ENCODE peak calls at places on chromosomes 2 and 18, in ten cellular contexts. F, G, E, T, K, Y, C, I, V and B are unnamed samples.

GRCh38 chr18:48787523-48788151 is 163.1 kb downstream of the SMAD7 start:
- DNase-seq in F (no peak), G (no peak), E (no peak), T (no peak), K (peak), Y (peak), C (no peak), I (no peak), V (no peak), B (no peak)

GRCh38 chr2:140786585-140786984 is 1344.2 kb downstream of the LRP1B start:
- DNase-seq in F (peak), G (no peak), E (no peak), T (no peak), K (no peak), Y (no peak), C (no peak), I (peak), V (no peak), B (no peak)

GRCh38 chr2:43112155-43112554 is 114.3 kb downstream of the ZFP36L2 start:
- DNase-seq in F (no peak), G (no peak), E (no peak), T (no peak), K (no peak), Y (no peak), C (no peak), I (no peak), V (no peak), B (no peak)

GRCh38 chr2:152335016-152335850 is at the start of gene FMNL2:
- DNase-seq in F (peak), G (no peak), E (peak), T (peak), K (peak), Y (peak), C (peak), I (peak), V (peak), B (no peak)

GRCh38 chr2:112754562-112754961 is 9.8 kb downstream of the CKAP2L start:
- DNase-seq in F (no peak), G (no peak), E (no peak), T (no peak), K (no peak), Y (no peak), C (no peak), I (no peak), V (no peak), B (no peak)

GRCh38 chr2:159828736-159829135 is 30.7 kb upstream of the CD302 start:
- DNase-seq in F (no peak), G (no peak), E (no peak), T (no peak), K (no peak), Y (no peak), C (no peak), I (no peak), V (no peak), B (no peak)

GRCh38 chr2:102355526-102356380 is at the start of gene IL18R1:
- DNase-seq in F (peak), G (peak), E (peak), T (no peak), K (peak), Y (peak), C (no peak), I (peak), V (peak), B (no peak)

GRCh38 chr2:134119117-134119671 is 134.7 kb upstream of the MGAT5 start:
- DNase-seq in F (no peak), G (no peak), E (no peak), T (no peak), K (no peak), Y (no peak), C (no peak), I (no peak), V (no peak), B (no peak)

GRCh38 chr2:216696751-216697560 is 1.6 kb upstream of the IGFBP5 start:
- DNase-seq in F (peak), G (no peak), E (no peak), T (no peak), K (no peak), Y (peak), C (no peak), I (no peak), V (no peak), B (no peak)

GRCh38 chr2:26401739-26402541 is at the start of gene DRC1:
- DNase-seq in F (peak), G (no peak), E (peak), T (no peak), K (peak), Y (peak), C (peak), I (peak), V (no peak), B (peak)

GRCh38 chr2:149129433-149129832 is 90.9 kb downstream of the LYPD6B start:
- DNase-seq in F (no peak), G (no peak), E (no peak), T (no peak), K (no peak), Y (no peak), C (no peak), I (no peak), V (no peak), B (no peak)

GRCh38 chr2:64846175-64846574 is 143.0 kb upstream of the SLC1A4 start:
- DNase-seq in F (no peak), G (no peak), E (no peak), T (no peak), K (no peak), Y (no peak), C (no peak), I (no peak), V (no peak), B (no peak)

GRCh38 chr18:5391427-5391826 is 95.9 kb upstream of the ZBTB14 start:
- DNase-seq in F (no peak), G (no peak), E (no peak), T (no peak), K (no peak), Y (no peak), C (no peak), I (no peak), V (no peak), B (no peak)

GRCh38 chr2:10216677-10217498 is 85.8 kb upstream of the HPCAL1 start:
- DNase-seq in F (no peak), G (no peak), E (no peak), T (no peak), K (no peak), Y (no peak), C (no peak), I (no peak), V (no peak), B (no peak)

GRCh38 chr18:55310863-55311262 is 277.1 kb downstream of the TCF4 start:
- DNase-seq in F (no peak), G (no peak), E (no peak), T (no peak), K (no peak), Y (no peak), C (no peak), I (no peak), V (no peak), B (no peak)

GRCh38 chr2:235607541-235608199 is 113.8 kb downstream of the AGAP1 start:
- DNase-seq in F (no peak), G (no peak), E (no peak), T (no peak), K (no peak), Y (no peak), C (no peak), I (no peak), V (no peak), B (no peak)

GRCh38 chr2:8550481-8550880 is 131.4 kb upstream of the ID2 start:
- DNase-seq in F (no peak), G (no peak), E (no peak), T (no peak), K (no peak), Y (no peak), C (no peak), I (no peak), V (no peak), B (no peak)

GRCh38 chr2:237092920-237093781 is 7.5 kb downstream of the COPS8 start:
- DNase-seq in F (peak), G (no peak), E (peak), T (no peak), K (no peak), Y (no peak), C (no peak), I (peak), V (no peak), B (peak)

GRCh38 chr18:8701546-8702118 is 3.7 kb upstream of the MTCL1 start:
- DNase-seq in F (no peak), G (no peak), E (peak), T (no peak), K (no peak), Y (no peak), C (no peak), I (no peak), V (no peak), B (no peak)

GRCh38 chr2:19609266-19609665 is 250.8 kb upstream of the OSR1 start:
- DNase-seq in F (no peak), G (no peak), E (no peak), T (no peak), K (no peak), Y (no peak), C (no peak), I (no peak), V (no peak), B (no peak)

GRCh38 chr2:69789129-69789528 is 40.3 kb upstream of the GMCL1 start:
- DNase-seq in F (peak), G (no peak), E (peak), T (no peak), K (no peak), Y (no peak), C (no peak), I (no peak), V (no peak), B (no peak)

GRCh38 chr2:141557329-141558098 is 573.3 kb downstream of the LRP1B start:
- DNase-seq in F (no peak), G (no peak), E (no peak), T (no peak), K (no peak), Y (no peak), C (peak), I (no peak), V (no peak), B (peak)

GRCh38 chr2:48605482-48606175 is 12.0 kb upstream of the GTF2A1L start:
- DNase-seq in F (no peak), G (no peak), E (no peak), T (no peak), K (no peak), Y (no peak), C (no peak), I (no peak), V (no peak), B (no peak)

GRCh38 chr2:3864943-3865664 is 161.7 kb downstream of the DCDC2C start:
- DNase-seq in F (no peak), G (no peak), E (no peak), T (no peak), K (no peak), Y (no peak), C (no peak), I (no peak), V (no peak), B (no peak)

GRCh38 chr2:191693151-191693550 is 15.2 kb downstream of the NABP1 start:
- DNase-seq in F (no peak), G (no peak), E (no peak), T (no peak), K (no peak), Y (no peak), C (no peak), I (no peak), V (no peak), B (no peak)

GRCh38 chr2:180411631-180412030 is 404.5 kb upstream of the CWC22 start:
- DNase-seq in F (no peak), G (no peak), E (no peak), T (no peak), K (no peak), Y (no peak), C (no peak), I (no peak), V (no peak), B (no peak)

GRCh38 chr2:9163306-9164111 is 43.1 kb upstream of the ASAP2 start:
- DNase-seq in F (no peak), G (no peak), E (peak), T (no peak), K (no peak), Y (no peak), C (no peak), I (no peak), V (no peak), B (no peak)

GRCh38 chr2:67048314-67048713 is 348.8 kb upstream of the ETAA1 start:
- DNase-seq in F (peak), G (no peak), E (no peak), T (no peak), K (no peak), Y (no peak), C (no peak), I (no peak), V (no peak), B (no peak)

GRCh38 chr2:45435316-45435715 is 175.8 kb downstream of the SRBD1 start:
- DNase-seq in F (no peak), G (no peak), E (peak), T (no peak), K (no peak), Y (no peak), C (peak), I (no peak), V (no peak), B (no peak)

GRCh38 chr2:5617796-5618195 is 74.4 kb upstream of the SOX11 start:
- DNase-seq in F (no peak), G (no peak), E (no peak), T (no peak), K (no peak), Y (no peak), C (no peak), I (no peak), V (no peak), B (no peak)

GRCh38 chr2:54372361-54372760 is 83.8 kb upstream of the SPTBN1 start:
- DNase-seq in F (no peak), G (no peak), E (no peak), T (no peak), K (no peak), Y (no peak), C (no peak), I (no peak), V (no peak), B (no peak)

GRCh38 chr18:13217466-13217961 is 1.0 kb upstream of the LDLRAD4 start:
- DNase-seq in F (peak), G (peak), E (peak), T (no peak), K (no peak), Y (peak), C (no peak), I (peak), V (peak), B (no peak)

GRCh38 chr2:147779440-147779839 is 65.4 kb upstream of the ACVR2A start:
- DNase-seq in F (no peak), G (no peak), E (no peak), T (no peak), K (no peak), Y (no peak), C (no peak), I (no peak), V (no peak), B (no peak)

GRCh38 chr18:23238651-23239349 is 103.5 kb downstream of the CABLES1 start:
- DNase-seq in F (peak), G (no peak), E (peak), T (no peak), K (no peak), Y (no peak), C (no peak), I (no peak), V (no peak), B (no peak)

GRCh38 chr2:60551241-60552095 is 2.0 kb downstream of the BCL11A start:
- DNase-seq in F (peak), G (no peak), E (peak), T (no peak), K (no peak), Y (no peak), C (no peak), I (peak), V (peak), B (no peak)

GRCh38 chr2:96806468-96807126 is 9.5 kb upstream of the CNNM3 start:
- DNase-seq in F (no peak), G (peak), E (no peak), T (no peak), K (no peak), Y (no peak), C (no peak), I (no peak), V (no peak), B (no peak)